ENCODE peak calls at places on chromosome 14, in six cellular contexts. One of them, this sample, is unnamed.

GRCh38 chr14:100399052-100399849 is 76.1 kb downstream of the SLC25A47 start:
- DNase-seq in T-cell: no peak
- DNase-seq in anterior cingulate cortex: no peak
- DNase-seq in CD8-positive, alpha-beta T cell: no peak
- DNase-seq in GM03348: no peak
- DNase-seq in fibroblast of mammary gland: no peak
- DNase-seq in this sample: no peak

GRCh38 chr14:106564058-106564643 is 1037.8 kb downstream of the TMEM121 start:
- DNase-seq in T-cell: peak
- DNase-seq in anterior cingulate cortex: no peak
- DNase-seq in CD8-positive, alpha-beta T cell: peak
- DNase-seq in GM03348: no peak
- DNase-seq in fibroblast of mammary gland: no peak
- DNase-seq in this sample: no peak

GRCh38 chr14:22555573-22556011 is 33.4 kb downstream of the DAD1 start:
- DNase-seq in T-cell: peak
- DNase-seq in anterior cingulate cortex: no peak
- DNase-seq in CD8-positive, alpha-beta T cell: no peak
- DNase-seq in GM03348: no peak
- DNase-seq in fibroblast of mammary gland: peak
- DNase-seq in this sample: no peak

GRCh38 chr14:57884175-57884574 is 18.3 kb upstream of the SLC35F4 start:
- DNase-seq in T-cell: no peak
- DNase-seq in anterior cingulate cortex: no peak
- DNase-seq in CD8-positive, alpha-beta T cell: no peak
- DNase-seq in GM03348: no peak
- DNase-seq in fibroblast of mammary gland: peak
- DNase-seq in this sample: peak

GRCh38 chr14:74290415-74290814 is 12.3 kb downstream of the ABCD4 start:
- DNase-seq in T-cell: peak
- DNase-seq in anterior cingulate cortex: no peak
- DNase-seq in CD8-positive, alpha-beta T cell: no peak
- DNase-seq in GM03348: peak
- DNase-seq in fibroblast of mammary gland: peak
- DNase-seq in this sample: peak

GRCh38 chr14:28754209-28754985 is 12.2 kb upstream of the FOXG1 start:
- DNase-seq in T-cell: no peak
- DNase-seq in anterior cingulate cortex: no peak
- DNase-seq in CD8-positive, alpha-beta T cell: no peak
- DNase-seq in GM03348: peak
- DNase-seq in fibroblast of mammary gland: peak
- DNase-seq in this sample: peak

GRCh38 chr14:92473261-92473946 is 40.2 kb upstream of the RIN3 start:
- DNase-seq in T-cell: no peak
- DNase-seq in anterior cingulate cortex: no peak
- DNase-seq in CD8-positive, alpha-beta T cell: peak
- DNase-seq in GM03348: peak
- DNase-seq in fibroblast of mammary gland: peak
- DNase-seq in this sample: peak

GRCh38 chr14:22081352-22081751 is 407.7 kb upstream of the OR4E1 start:
- DNase-seq in T-cell: no peak
- DNase-seq in anterior cingulate cortex: no peak
- DNase-seq in CD8-positive, alpha-beta T cell: no peak
- DNase-seq in GM03348: no peak
- DNase-seq in fibroblast of mammary gland: no peak
- DNase-seq in this sample: no peak

GRCh38 chr14:96267336-96267735 is 11.3 kb downstream of the BDKRB1 start:
- DNase-seq in T-cell: no peak
- DNase-seq in anterior cingulate cortex: no peak
- DNase-seq in CD8-positive, alpha-beta T cell: no peak
- DNase-seq in GM03348: peak
- DNase-seq in fibroblast of mammary gland: peak
- DNase-seq in this sample: peak

GRCh38 chr14:96090441-96091148 is 51.4 kb downstream of the C14orf132 start:
- DNase-seq in T-cell: no peak
- DNase-seq in anterior cingulate cortex: peak
- DNase-seq in CD8-positive, alpha-beta T cell: no peak
- DNase-seq in GM03348: peak
- DNase-seq in fibroblast of mammary gland: peak
- DNase-seq in this sample: peak

GRCh38 chr14:92670177-92670576 is 78.2 kb downstream of the LGMN start:
- DNase-seq in T-cell: no peak
- DNase-seq in anterior cingulate cortex: no peak
- DNase-seq in CD8-positive, alpha-beta T cell: no peak
- DNase-seq in GM03348: peak
- DNase-seq in fibroblast of mammary gland: peak
- DNase-seq in this sample: peak

GRCh38 chr14:55864890-55865655 is 253.1 kb upstream of the PELI2 start:
- DNase-seq in T-cell: no peak
- DNase-seq in anterior cingulate cortex: no peak
- DNase-seq in CD8-positive, alpha-beta T cell: no peak
- DNase-seq in GM03348: no peak
- DNase-seq in fibroblast of mammary gland: no peak
- DNase-seq in this sample: no peak

GRCh38 chr14:73227812-73228781 is 9.2 kb upstream of the PAPLN start:
- DNase-seq in T-cell: no peak
- DNase-seq in anterior cingulate cortex: no peak
- DNase-seq in CD8-positive, alpha-beta T cell: no peak
- DNase-seq in GM03348: peak
- DNase-seq in fibroblast of mammary gland: peak
- DNase-seq in this sample: peak

GRCh38 chr14:105315211-105315721 is 718 bp downstream of the PACS2 start:
- DNase-seq in T-cell: peak
- DNase-seq in anterior cingulate cortex: no peak
- DNase-seq in CD8-positive, alpha-beta T cell: peak
- DNase-seq in GM03348: no peak
- DNase-seq in fibroblast of mammary gland: no peak
- DNase-seq in this sample: peak